ENCODE peak calls at places on chromosomes 11 and 22, in six cellular contexts. One of them, this sample, is unnamed.

GRCh38 chr22:44410396-44411056 is 87.5 kb downstream of the RTL6 start:
- DNase-seq in upper lobe of right lung: peak
- DNase-seq in ureter: no peak
- DNase-seq in activated CD8-positive, alpha-beta T cell treated with anti-CD3 and anti-CD28 coated beads, Interleukin-2, amount 10 ng/mL, durations not matched to agents 7 days and 5 days: no peak
- DNase-seq in SK-N-SH: no peak
- DNase-seq in activated naive CD4-positive, alpha-beta T cell: no peak
- DNase-seq in this sample: no peak

GRCh38 chr11:80432051-80432450 is 991.2 kb upstream of the TENM4 start:
- DNase-seq in upper lobe of right lung: no peak
- DNase-seq in ureter: no peak
- DNase-seq in activated CD8-positive, alpha-beta T cell treated with anti-CD3 and anti-CD28 coated beads, Interleukin-2, amount 10 ng/mL, durations not matched to agents 7 days and 5 days: no peak
- DNase-seq in SK-N-SH: no peak
- DNase-seq in activated naive CD4-positive, alpha-beta T cell: no peak
- DNase-seq in this sample: no peak

GRCh38 chr11:67389477-67389876 is 2.3 kb upstream of the RAD9A start:
- DNase-seq in upper lobe of right lung: no peak
- DNase-seq in ureter: no peak
- DNase-seq in activated CD8-positive, alpha-beta T cell treated with anti-CD3 and anti-CD28 coated beads, Interleukin-2, amount 10 ng/mL, durations not matched to agents 7 days and 5 days: peak
- DNase-seq in SK-N-SH: peak
- DNase-seq in activated naive CD4-positive, alpha-beta T cell: no peak
- DNase-seq in this sample: no peak

GRCh38 chr11:35525501-35526175 is at the start of gene PAMR1:
- DNase-seq in upper lobe of right lung: peak
- DNase-seq in ureter: peak
- DNase-seq in activated CD8-positive, alpha-beta T cell treated with anti-CD3 and anti-CD28 coated beads, Interleukin-2, amount 10 ng/mL, durations not matched to agents 7 days and 5 days: peak
- DNase-seq in SK-N-SH: no peak
- DNase-seq in activated naive CD4-positive, alpha-beta T cell: no peak
- DNase-seq in this sample: no peak

GRCh38 chr22:48340727-48341709 is 1486.7 kb downstream of the BRD1 start:
- DNase-seq in upper lobe of right lung: no peak
- DNase-seq in ureter: no peak
- DNase-seq in activated CD8-positive, alpha-beta T cell treated with anti-CD3 and anti-CD28 coated beads, Interleukin-2, amount 10 ng/mL, durations not matched to agents 7 days and 5 days: no peak
- DNase-seq in SK-N-SH: no peak
- DNase-seq in activated naive CD4-positive, alpha-beta T cell: no peak
- DNase-seq in this sample: no peak

GRCh38 chr11:130124096-130124495 is 35.5 kb upstream of the ST14 start:
- DNase-seq in upper lobe of right lung: peak
- DNase-seq in ureter: peak
- DNase-seq in activated CD8-positive, alpha-beta T cell treated with anti-CD3 and anti-CD28 coated beads, Interleukin-2, amount 10 ng/mL, durations not matched to agents 7 days and 5 days: no peak
- DNase-seq in SK-N-SH: no peak
- DNase-seq in activated naive CD4-positive, alpha-beta T cell: no peak
- DNase-seq in this sample: peak

GRCh38 chr22:42236268-42236667 is 34.2 kb downstream of the TCF20 start:
- DNase-seq in upper lobe of right lung: no peak
- DNase-seq in ureter: no peak
- DNase-seq in activated CD8-positive, alpha-beta T cell treated with anti-CD3 and anti-CD28 coated beads, Interleukin-2, amount 10 ng/mL, durations not matched to agents 7 days and 5 days: no peak
- DNase-seq in SK-N-SH: no peak
- DNase-seq in activated naive CD4-positive, alpha-beta T cell: no peak
- DNase-seq in this sample: no peak

GRCh38 chr11:132080121-132080520 is 709.7 kb downstream of the NTM start:
- DNase-seq in upper lobe of right lung: no peak
- DNase-seq in ureter: no peak
- DNase-seq in activated CD8-positive, alpha-beta T cell treated with anti-CD3 and anti-CD28 coated beads, Interleukin-2, amount 10 ng/mL, durations not matched to agents 7 days and 5 days: no peak
- DNase-seq in SK-N-SH: no peak
- DNase-seq in activated naive CD4-positive, alpha-beta T cell: no peak
- DNase-seq in this sample: no peak

GRCh38 chr11:45100338-45100737 is 46.1 kb upstream of the PRDM11 start:
- DNase-seq in upper lobe of right lung: no peak
- DNase-seq in ureter: no peak
- DNase-seq in activated CD8-positive, alpha-beta T cell treated with anti-CD3 and anti-CD28 coated beads, Interleukin-2, amount 10 ng/mL, durations not matched to agents 7 days and 5 days: peak
- DNase-seq in SK-N-SH: peak
- DNase-seq in activated naive CD4-positive, alpha-beta T cell: no peak
- DNase-seq in this sample: no peak

GRCh38 chr11:13970986-13971385 is 8.5 kb downstream of the SPON1 start:
- DNase-seq in upper lobe of right lung: no peak
- DNase-seq in ureter: no peak
- DNase-seq in activated CD8-positive, alpha-beta T cell treated with anti-CD3 and anti-CD28 coated beads, Interleukin-2, amount 10 ng/mL, durations not matched to agents 7 days and 5 days: no peak
- DNase-seq in SK-N-SH: peak
- DNase-seq in activated naive CD4-positive, alpha-beta T cell: no peak
- DNase-seq in this sample: no peak

GRCh38 chr11:47946682-47947575 is 33.4 kb upstream of the PTPRJ start:
- DNase-seq in upper lobe of right lung: peak
- DNase-seq in ureter: peak
- DNase-seq in activated CD8-positive, alpha-beta T cell treated with anti-CD3 and anti-CD28 coated beads, Interleukin-2, amount 10 ng/mL, durations not matched to agents 7 days and 5 days: peak
- DNase-seq in SK-N-SH: no peak
- DNase-seq in activated naive CD4-positive, alpha-beta T cell: no peak
- DNase-seq in this sample: no peak

GRCh38 chr11:86487670-86488069 is 113.0 kb downstream of the CCDC81 start:
- DNase-seq in upper lobe of right lung: no peak
- DNase-seq in ureter: no peak
- DNase-seq in activated CD8-positive, alpha-beta T cell treated with anti-CD3 and anti-CD28 coated beads, Interleukin-2, amount 10 ng/mL, durations not matched to agents 7 days and 5 days: no peak
- DNase-seq in SK-N-SH: no peak
- DNase-seq in activated naive CD4-positive, alpha-beta T cell: no peak
- DNase-seq in this sample: no peak

GRCh38 chr11:112166561-112166960 is 611 bp upstream of the TEX12 start:
- DNase-seq in upper lobe of right lung: no peak
- DNase-seq in ureter: no peak
- DNase-seq in activated CD8-positive, alpha-beta T cell treated with anti-CD3 and anti-CD28 coated beads, Interleukin-2, amount 10 ng/mL, durations not matched to agents 7 days and 5 days: no peak
- DNase-seq in SK-N-SH: no peak
- DNase-seq in activated naive CD4-positive, alpha-beta T cell: no peak
- DNase-seq in this sample: no peak

GRCh38 chr22:17086750-17087149 is 1.9 kb downstream of the IL17RA start:
- DNase-seq in upper lobe of right lung: peak
- DNase-seq in ureter: peak
- DNase-seq in activated CD8-positive, alpha-beta T cell treated with anti-CD3 and anti-CD28 coated beads, Interleukin-2, amount 10 ng/mL, durations not matched to agents 7 days and 5 days: peak
- DNase-seq in SK-N-SH: no peak
- DNase-seq in activated naive CD4-positive, alpha-beta T cell: no peak
- DNase-seq in this sample: no peak

GRCh38 chr22:45398214-45398613 is 15.2 kb downstream of the SMC1B start:
- DNase-seq in upper lobe of right lung: no peak
- DNase-seq in ureter: no peak
- DNase-seq in activated CD8-positive, alpha-beta T cell treated with anti-CD3 and anti-CD28 coated beads, Interleukin-2, amount 10 ng/mL, durations not matched to agents 7 days and 5 days: no peak
- DNase-seq in SK-N-SH: no peak
- DNase-seq in activated naive CD4-positive, alpha-beta T cell: no peak
- DNase-seq in this sample: no peak

GRCh38 chr11:28566643-28567042 is 458.5 kb downstream of the METTL15 start:
- DNase-seq in upper lobe of right lung: no peak
- DNase-seq in ureter: peak
- DNase-seq in activated CD8-positive, alpha-beta T cell treated with anti-CD3 and anti-CD28 coated beads, Interleukin-2, amount 10 ng/mL, durations not matched to agents 7 days and 5 days: no peak
- DNase-seq in SK-N-SH: peak
- DNase-seq in activated naive CD4-positive, alpha-beta T cell: no peak
- DNase-seq in this sample: peak

GRCh38 chr11:86644291-86644690 is 28.1 kb downstream of the ME3 start:
- DNase-seq in upper lobe of right lung: no peak
- DNase-seq in ureter: no peak
- DNase-seq in activated CD8-positive, alpha-beta T cell treated with anti-CD3 and anti-CD28 coated beads, Interleukin-2, amount 10 ng/mL, durations not matched to agents 7 days and 5 days: no peak
- DNase-seq in SK-N-SH: no peak
- DNase-seq in activated naive CD4-positive, alpha-beta T cell: no peak
- DNase-seq in this sample: no peak

GRCh38 chr22:17971711-17972110 is 52.6 kb downstream of the MICAL3 start:
- DNase-seq in upper lobe of right lung: no peak
- DNase-seq in ureter: no peak
- DNase-seq in activated CD8-positive, alpha-beta T cell treated with anti-CD3 and anti-CD28 coated beads, Interleukin-2, amount 10 ng/mL, durations not matched to agents 7 days and 5 days: no peak
- DNase-seq in SK-N-SH: no peak
- DNase-seq in activated naive CD4-positive, alpha-beta T cell: no peak
- DNase-seq in this sample: no peak

GRCh38 chr11:12170984-12171383 is 60.6 kb downstream of the MICAL2 start:
- DNase-seq in upper lobe of right lung: peak
- DNase-seq in ureter: peak
- DNase-seq in activated CD8-positive, alpha-beta T cell treated with anti-CD3 and anti-CD28 coated beads, Interleukin-2, amount 10 ng/mL, durations not matched to agents 7 days and 5 days: no peak
- DNase-seq in SK-N-SH: no peak
- DNase-seq in activated naive CD4-positive, alpha-beta T cell: no peak
- DNase-seq in this sample: no peak

GRCh38 chr11:36793542-36793926 is 195.5 kb upstream of the RAG2 start:
- DNase-seq in upper lobe of right lung: no peak
- DNase-seq in ureter: no peak
- DNase-seq in activated CD8-positive, alpha-beta T cell treated with anti-CD3 and anti-CD28 coated beads, Interleukin-2, amount 10 ng/mL, durations not matched to agents 7 days and 5 days: no peak
- DNase-seq in SK-N-SH: peak
- DNase-seq in activated naive CD4-positive, alpha-beta T cell: no peak
- DNase-seq in this sample: no peak

GRCh38 chr11:29333993-29334780 is 682.6 kb downstream of the KCNA4 start:
- DNase-seq in upper lobe of right lung: no peak
- DNase-seq in ureter: no peak
- DNase-seq in activated CD8-positive, alpha-beta T cell treated with anti-CD3 and anti-CD28 coated beads, Interleukin-2, amount 10 ng/mL, durations not matched to agents 7 days and 5 days: no peak
- DNase-seq in SK-N-SH: peak
- DNase-seq in activated naive CD4-positive, alpha-beta T cell: no peak
- DNase-seq in this sample: no peak

GRCh38 chr11:134781335-134781970 is 369.4 kb upstream of the B3GAT1 start:
- DNase-seq in upper lobe of right lung: no peak
- DNase-seq in ureter: no peak
- DNase-seq in activated CD8-positive, alpha-beta T cell treated with anti-CD3 and anti-CD28 coated beads, Interleukin-2, amount 10 ng/mL, durations not matched to agents 7 days and 5 days: no peak
- DNase-seq in SK-N-SH: no peak
- DNase-seq in activated naive CD4-positive, alpha-beta T cell: no peak
- DNase-seq in this sample: no peak

GRCh38 chr11:84319853-84320252 is 1033.7 kb upstream of the CCDC90B start:
- DNase-seq in upper lobe of right lung: no peak
- DNase-seq in ureter: no peak
- DNase-seq in activated CD8-positive, alpha-beta T cell treated with anti-CD3 and anti-CD28 coated beads, Interleukin-2, amount 10 ng/mL, durations not matched to agents 7 days and 5 days: no peak
- DNase-seq in SK-N-SH: peak
- DNase-seq in activated naive CD4-positive, alpha-beta T cell: no peak
- DNase-seq in this sample: no peak